ENCODE peak calls at places on chromosomes 2 and 18, in seven cellular contexts. E is K562, Q is SK-N-SH, Y is GM12891, C is GM12878, W is H1, Z is HepG2. U is an unnamed sample.

GRCh38 chr18:13436596-13436995 is 218.0 kb downstream of the LDLRAD4 start:
- DNase-seq in Q (no peak), C (no peak), Z (no peak), E (no peak), Y (no peak), W (no peak), U (no peak)

GRCh38 chr2:191488135-191488534 is 189.8 kb upstream of the NABP1 start:
- DNase-seq in Y (no peak), W (no peak), E (no peak), Z (no peak), Q (no peak), C (no peak), U (no peak)

GRCh38 chr2:75559633-75560021 is 1.1 kb downstream of the EVA1A start:
- DNase-seq in W (no peak), Z (no peak), Q (no peak), E (no peak), Y (no peak), C (no peak), U (no peak)

GRCh38 chr2:176758426-176758825 is 454.2 kb upstream of the HNRNPA3 start:
- DNase-seq in E (no peak), W (no peak), Y (no peak), Z (no peak), C (no peak), Q (no peak), U (no peak)

GRCh38 chr2:218033590-218034496 is 31.0 kb upstream of the TNS1 start:
- DNase-seq in Q (no peak), Z (no peak), Y (no peak), E (no peak), W (peak), C (no peak), U (no peak)

GRCh38 chr2:168087406-168087805 is 160.0 kb downstream of the STK39 start:
- DNase-seq in Q (no peak), W (no peak), C (no peak), E (no peak), Z (no peak), Y (no peak), U (no peak)

GRCh38 chr2:95309599-95309998 is 12.5 kb downstream of the KCNIP3 start:
- DNase-seq in Z (no peak), Q (no peak), Y (no peak), E (no peak), W (no peak), C (no peak), U (no peak)

GRCh38 chr2:67260348-67261277 is 136.5 kb upstream of the ETAA1 start:
- DNase-seq in Z (no peak), C (no peak), Y (no peak), W (no peak), E (no peak), Q (no peak), U (no peak)

GRCh38 chr2:127597984-127598380 is 48.0 kb upstream of the GPR17 start:
- DNase-seq in Z (no peak), Y (no peak), E (no peak), W (no peak), C (no peak), Q (no peak), U (no peak)

GRCh38 chr2:41294331-41294730 is 753.5 kb upstream of the PKDCC start:
- DNase-seq in Q (no peak), Z (no peak), Y (no peak), E (no peak), C (no peak), W (no peak), U (no peak)

GRCh38 chr2:47690132-47690531 is 92.8 kb upstream of the MSH6 start:
- DNase-seq in Z (no peak), W (no peak), E (no peak), C (no peak), Y (no peak), Q (no peak), U (no peak)

GRCh38 chr18:76394780-76395476 is 100.1 kb downstream of the ZNF516 start:
- DNase-seq in Y (no peak), Q (no peak), Z (no peak), E (no peak), C (no peak), W (no peak), U (no peak)

GRCh38 chr2:126038901-126039300 is 617.1 kb upstream of the GYPC start:
- DNase-seq in Q (no peak), E (no peak), C (no peak), Z (no peak), W (no peak), Y (no peak), U (no peak)

GRCh38 chr2:70123051-70123828 is 36.0 kb downstream of the PCBP1 start:
- DNase-seq in Q (no peak), Y (no peak), W (peak), C (no peak), Z (no peak), E (peak), U (no peak)

GRCh38 chr2:4673025-4673489 is 969.7 kb downstream of the DCDC2C start:
- DNase-seq in C (no peak), W (no peak), Y (no peak), E (peak), Z (peak), Q (no peak), U (no peak)

GRCh38 chr2:215579809-215580208 is 143.9 kb upstream of the FN1 start:
- DNase-seq in Z (peak), C (no peak), Q (no peak), E (no peak), W (no peak), Y (no peak), U (no peak)

GRCh38 chr18:36663312-36663711 is 165.5 kb downstream of the TPGS2 start:
- DNase-seq in Y (no peak), W (no peak), C (no peak), Q (no peak), E (no peak), Z (no peak), U (no peak)

DNA sequence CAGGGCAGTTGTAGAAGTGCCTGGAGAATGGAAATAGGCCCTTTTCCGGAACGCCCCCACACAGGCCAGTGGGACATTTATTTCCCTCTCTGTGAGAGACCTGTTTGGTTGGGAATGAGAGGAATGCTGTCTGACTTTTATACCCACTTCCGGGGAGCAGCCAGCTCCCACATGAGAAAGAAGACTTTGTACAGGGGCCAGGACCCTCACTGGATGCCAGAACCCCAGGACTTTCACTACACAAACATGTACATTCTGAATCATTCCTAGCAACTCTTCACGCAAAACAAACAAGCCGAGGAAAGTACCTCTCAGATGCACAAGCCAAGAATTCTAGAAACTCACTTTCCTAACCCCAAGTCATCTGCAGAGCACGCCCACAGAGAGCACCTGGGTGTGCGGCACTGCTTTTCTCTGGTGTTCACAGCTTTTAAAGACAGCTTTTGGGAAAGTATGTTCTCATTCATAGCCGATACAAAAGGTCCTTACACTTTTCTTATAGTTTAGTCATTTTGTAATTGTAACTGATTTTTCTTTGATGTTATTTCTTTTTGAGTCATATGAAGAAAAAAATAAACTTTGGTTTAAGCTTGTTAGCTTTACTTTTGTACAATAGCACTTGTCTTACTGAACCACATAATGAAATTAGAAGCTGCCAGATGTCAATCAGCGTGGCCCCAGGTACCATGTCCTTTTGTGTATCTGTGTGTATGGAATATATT is 856.1 kb upstream of the ID2 start:
- DNase-seq in Q (no peak), W (no peak), Z (peak), Y (no peak), E (no peak), C (peak), U (peak)
- TF ChIP-seq TAF1 in Q (no peak), W (no peak), Z (no peak), Y (no peak), E (no peak), C (no peak), U (no peak)

GRCh38 chr18:48125724-48126123 is 195.3 kb upstream of the SMAD2 start:
- DNase-seq in W (no peak), Q (no peak), E (no peak), Y (no peak), C (no peak), Z (no peak), U (no peak)

GRCh38 chr18:48123965-48124364 is 193.5 kb upstream of the SMAD2 start:
- DNase-seq in E (no peak), C (no peak), Y (no peak), Q (no peak), Z (no peak), W (no peak), U (no peak)

GRCh38 chr18:48123324-48123723 is 192.9 kb upstream of the SMAD2 start:
- DNase-seq in Q (no peak), E (no peak), Y (no peak), Z (no peak), C (no peak), W (no peak), U (no peak)

GRCh38 chr18:48126240-48126639 is 195.8 kb upstream of the SMAD2 start:
- DNase-seq in C (no peak), Q (no peak), E (no peak), W (no peak), Y (no peak), Z (no peak), U (no peak)

DNA sequence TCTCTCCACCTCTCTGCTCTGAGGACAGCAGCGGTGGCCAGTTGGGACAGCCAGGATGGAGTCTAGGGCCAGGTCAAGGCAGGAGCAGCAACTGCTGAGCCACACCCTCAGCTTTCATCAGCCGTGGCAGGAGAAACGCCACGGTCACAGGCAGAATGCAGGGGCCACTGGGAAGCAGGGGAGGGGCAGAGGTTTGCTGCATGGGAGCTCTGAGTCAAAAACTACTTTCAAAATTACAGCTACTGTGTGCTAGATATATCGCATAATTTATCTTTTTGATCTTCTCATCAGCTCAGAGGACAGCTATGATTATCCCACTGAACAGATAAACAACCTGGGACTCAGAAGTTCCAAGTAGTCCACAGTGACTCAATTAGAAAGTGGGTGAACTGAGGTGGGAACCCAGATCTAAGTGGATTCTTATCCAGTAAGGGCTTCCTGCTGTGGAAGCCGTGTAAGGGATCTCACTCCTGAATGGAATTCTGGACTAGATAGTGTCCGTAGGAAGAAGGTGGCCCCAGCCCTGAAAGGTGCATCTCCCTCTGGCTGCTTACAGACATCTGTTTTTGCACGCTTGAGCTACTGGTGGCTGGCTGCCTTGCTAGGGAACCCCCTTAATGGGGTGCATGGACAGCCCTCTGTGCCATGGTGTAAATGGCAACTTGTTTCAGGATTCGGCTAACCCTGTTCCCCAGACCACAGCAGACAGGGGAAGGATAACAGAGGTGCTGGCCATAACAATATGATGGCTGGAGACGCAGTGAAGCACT is 194.6 kb upstream of the SMAD2 start:
- DNase-seq in Q (no peak), Z (no peak), C (peak), E (no peak), W (no peak), Y (no peak), U (peak)
- TF ChIP-seq TAF1 in Q (no peak), Z (no peak), C (no peak), E (no peak), W (no peak), Y (no peak), U (no peak)

DNA sequence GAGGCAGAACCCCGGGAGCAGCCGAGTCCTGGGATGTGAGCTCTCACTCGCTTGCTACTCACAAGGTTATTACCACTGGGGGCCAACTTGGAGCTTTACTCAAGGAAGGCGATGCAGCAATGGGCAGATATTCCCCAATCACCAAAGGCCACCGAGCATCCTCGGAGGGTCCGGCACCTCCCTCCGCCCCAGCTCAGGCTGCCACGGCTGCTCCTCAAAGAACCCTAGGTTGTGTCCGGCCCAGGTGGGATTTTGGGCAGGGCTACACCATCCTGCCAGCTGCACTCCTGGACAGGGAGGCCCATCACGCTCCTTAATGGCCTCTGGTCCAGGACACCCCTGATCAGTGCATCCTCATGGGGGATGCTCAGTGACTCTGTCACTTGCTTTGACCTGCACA is 24.8 kb downstream of the FBLN7 start:
- DNase-seq in Q (no peak), W (no peak), E (no peak), C (no peak), Z (no peak), Y (no peak), U (no peak)
- TF ChIP-seq TAF1 in Q (no peak), W (no peak), E (no peak), C (no peak), Z (no peak), Y (no peak), U (no peak)

GRCh38 chr2:149383340-149383739 is 53.0 kb downstream of the LYPD6 start:
- DNase-seq in Y (no peak), W (no peak), Q (peak), Z (no peak), C (no peak), E (no peak), U (no peak)
- TF ChIP-seq TAF1 in Y (no peak), W (no peak), Q (no peak), Z (no peak), C (no peak), E (no peak), U (no peak)

DNA sequence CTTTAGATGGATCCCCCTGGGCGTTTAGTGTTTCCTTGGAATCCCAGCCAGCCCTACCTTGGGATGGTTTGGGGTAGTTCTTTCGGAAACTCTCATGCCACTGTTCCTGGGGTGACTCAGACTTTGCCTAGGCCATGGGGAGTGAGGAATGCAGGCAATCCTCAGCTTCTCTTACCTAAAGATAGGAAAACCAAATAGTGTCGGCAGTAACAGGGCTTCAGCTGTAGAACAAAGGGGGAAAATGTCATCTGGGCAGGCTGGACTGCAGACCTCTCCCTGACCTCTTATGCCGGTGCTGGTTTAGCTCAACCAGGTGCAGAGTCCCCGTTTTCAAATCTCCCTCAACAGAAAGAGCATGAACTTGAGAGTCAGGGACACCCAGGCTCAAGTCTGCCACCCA is 252.1 kb downstream of the TSN start:
- DNase-seq in Z (no peak), Q (no peak), C (no peak), E (no peak), Y (no peak), W (no peak), U (no peak)
- TF ChIP-seq TAF1 in Z (no peak), Q (no peak), C (no peak), E (no peak), Y (no peak), W (no peak), U (no peak)

GRCh38 chr18:3455090-3455640 is 5.2 kb downstream of the TGIF1 start:
- DNase-seq in Y (no peak), C (no peak), Z (no peak), Q (no peak), W (no peak), E (no peak), U (no peak)

GRCh38 chr18:3454365-3455089 is 4.6 kb downstream of the TGIF1 start:
- DNase-seq in Y (no peak), C (peak), W (no peak), Q (peak), E (peak), Z (peak), U (no peak)

GRCh38 chr18:3452750-3453539 is 3.0 kb downstream of the TGIF1 start:
- DNase-seq in C (no peak), Q (no peak), W (peak), E (no peak), Y (no peak), Z (no peak), U (no peak)

GRCh38 chr18:3451989-3452749 is 2.2 kb downstream of the TGIF1 start:
- DNase-seq in Q (peak), W (peak), Y (no peak), E (peak), C (no peak), Z (no peak), U (no peak)

DNA sequence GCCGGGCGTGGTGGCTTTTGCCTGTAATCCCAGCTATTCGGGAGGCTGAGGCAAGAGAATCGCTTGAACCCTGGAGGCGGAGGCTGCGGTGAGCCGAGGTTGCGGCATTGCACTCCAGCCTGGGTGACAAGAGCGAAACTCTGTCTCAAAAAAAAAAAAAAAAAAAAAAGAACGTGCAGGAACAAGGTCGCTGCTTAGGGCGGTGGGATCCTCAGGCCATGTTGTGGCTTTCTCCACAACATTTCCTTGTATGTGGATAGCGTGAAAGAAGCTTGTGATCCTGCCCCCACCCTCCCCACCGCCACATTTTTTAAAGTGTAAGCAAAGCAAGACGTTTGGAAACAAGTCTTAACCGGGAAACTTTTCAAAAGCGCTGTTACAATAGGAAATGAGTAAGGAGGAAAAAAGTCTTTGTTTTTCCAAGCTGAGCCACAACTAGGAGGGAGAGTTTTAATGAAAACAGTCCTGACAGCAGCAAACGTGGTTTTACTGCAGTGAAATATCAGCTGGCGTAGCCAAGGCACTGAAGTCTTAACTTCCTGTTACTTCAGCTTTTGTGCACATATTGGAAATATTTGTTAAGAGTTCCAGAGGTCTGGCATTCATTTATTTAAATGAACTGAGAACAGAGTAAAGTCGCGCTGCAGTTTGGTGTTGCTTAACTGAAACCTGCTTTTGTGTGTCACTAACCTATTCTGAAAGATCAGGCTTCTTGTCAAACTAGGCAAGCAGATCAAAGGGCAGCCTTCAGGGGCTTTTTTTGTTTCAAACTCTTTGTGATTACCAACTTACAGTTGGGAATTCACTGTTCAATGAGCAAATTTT is 3.8 kb downstream of the TGIF1 start:
- DNase-seq in E (no peak), C (no peak), Z (peak), W (no peak), Q (no peak), Y (no peak), U (no peak)
- TF ChIP-seq TAF1 in E (no peak), C (no peak), Z (no peak), W (no peak), Q (no peak), Y (no peak), U (no peak)

U was measured in GM12892.